ENCODE peak calls at places on chromosomes 12 and 14, in nine cellular contexts. M is ovary, N is gastrocnemius medialis, Y is GM12878, L is tibial nerve, X is endothelial cell of umbilical vein, D is K562, H is HCT116, J is stomach. I is an unnamed sample.

GRCh38 chr12:76020731-76021672 is 10.6 kb downstream of the PHLDA1 start:
- DNase-seq in L (no peak), M (no peak), D (no peak), J (no peak), X (peak), Y (peak), H (peak), N (no peak), I (no peak)

GRCh38 chr14:61866932-61867920 is 105.0 kb downstream of the SNAPC1 start:
- DNase-seq in H (no peak), Y (peak), D (no peak), N (no peak), M (no peak), J (no peak), L (no peak), X (no peak), I (no peak)

GRCh38 chr12:91577586-91578539 is 395.2 kb upstream of the DCN start:
- DNase-seq in X (peak), L (no peak), M (no peak), J (no peak), D (peak), N (no peak), Y (no peak), H (peak), I (no peak)

GRCh38 chr12:68137278-68137930 is 22.1 kb downstream of the IFNG start:
- DNase-seq in L (no peak), N (no peak), M (no peak), Y (no peak), H (no peak), D (no peak), X (no peak), J (no peak), I (no peak)

GRCh38 chr14:74763803-74764531 is 851 bp downstream of the YLPM1 start:
- DNase-seq in J (no peak), Y (no peak), L (peak), X (peak), D (peak), N (no peak), M (peak), H (no peak), I (peak)

GRCh38 chr12:46153267-46153872 is 115.5 kb downstream of the SLC38A1 start:
- DNase-seq in H (peak), M (no peak), N (no peak), J (no peak), D (peak), Y (no peak), L (no peak), X (peak), I (no peak)

GRCh38 chr12:754871-755562 is 2.6 kb downstream of the WNK1 start:
- DNase-seq in X (peak), L (no peak), H (no peak), D (peak), Y (no peak), J (no peak), M (no peak), N (no peak), I (no peak)

GRCh38 chr12:3218150-3218845 is 141.1 kb downstream of the TSPAN9 start:
- DNase-seq in D (no peak), Y (no peak), J (peak), H (no peak), L (peak), M (peak), N (peak), X (peak), I (peak)

GRCh38 chr12:6699259-6699988 is 1.2 kb downstream of the PIANP start:
- DNase-seq in M (no peak), X (no peak), H (no peak), N (no peak), Y (no peak), L (no peak), J (no peak), D (no peak), I (no peak)

GRCh38 chr12:6899837-6900519 is 4.6 kb upstream of the LRRC23 start:
- DNase-seq in Y (no peak), H (no peak), J (peak), N (no peak), L (peak), D (no peak), X (peak), M (no peak), I (peak)

GRCh38 chr12:24853094-24853493 is 95.8 kb downstream of the BCAT1 start:
- DNase-seq in X (no peak), M (no peak), L (no peak), D (no peak), Y (no peak), H (no peak), J (no peak), N (no peak), I (no peak)

GRCh38 chr12:49705479-49706267 is 1.5 kb downstream of the FMNL3 start:
- DNase-seq in X (peak), N (no peak), Y (no peak), J (no peak), M (peak), H (no peak), D (peak), L (no peak), I (peak)

GRCh38 chr12:24378548-24379011 is 429.1 kb upstream of the SOX5 start:
- DNase-seq in D (no peak), N (no peak), X (no peak), L (no peak), J (no peak), Y (no peak), H (no peak), M (no peak), I (no peak)

GRCh38 chr14:72023128-72024042 is 91.2 kb downstream of the RGS6 start:
- DNase-seq in L (no peak), H (peak), M (no peak), D (no peak), N (no peak), J (no peak), Y (peak), X (no peak), I (no peak)

GRCh38 chr12:30395190-30395589 is 300.5 kb downstream of the IPO8 start:
- DNase-seq in M (no peak), L (no peak), Y (no peak), N (no peak), D (peak), H (no peak), X (no peak), J (no peak), I (no peak)

GRCh38 chr12:48351022-48351708 is 446 bp upstream of the ZNF641 start:
- DNase-seq in J (peak), L (peak), X (peak), M (peak), N (peak), H (peak), D (no peak), Y (no peak), I (peak)

GRCh38 chr12:108839890-108840230 is 17.5 kb downstream of the SSH1 start:
- DNase-seq in D (no peak), H (no peak), L (no peak), M (no peak), N (no peak), Y (no peak), J (no peak), X (no peak), I (no peak)

GRCh38 chr12:44143170-44143569 is 307.3 kb downstream of the TMEM117 start:
- DNase-seq in H (no peak), Y (no peak), M (no peak), J (no peak), D (no peak), N (no peak), L (no peak), X (no peak), I (no peak)

GRCh38 chr12:58918475-58918874 is 1.8 kb downstream of the LRIG3 start:
- DNase-seq in D (no peak), M (no peak), N (no peak), Y (no peak), J (no peak), L (no peak), X (peak), H (no peak), I (no peak)

GRCh38 chr12:122840580-122841513 is 5.6 kb downstream of the HIP1R start:
- DNase-seq in L (no peak), J (no peak), D (no peak), M (no peak), N (no peak), Y (no peak), H (no peak), X (no peak), I (no peak)

GRCh38 chr14:92686411-92686762 is 62.0 kb downstream of the LGMN start:
- DNase-seq in M (no peak), X (no peak), L (no peak), N (no peak), H (no peak), D (no peak), Y (no peak), J (no peak), I (no peak)

DNA sequence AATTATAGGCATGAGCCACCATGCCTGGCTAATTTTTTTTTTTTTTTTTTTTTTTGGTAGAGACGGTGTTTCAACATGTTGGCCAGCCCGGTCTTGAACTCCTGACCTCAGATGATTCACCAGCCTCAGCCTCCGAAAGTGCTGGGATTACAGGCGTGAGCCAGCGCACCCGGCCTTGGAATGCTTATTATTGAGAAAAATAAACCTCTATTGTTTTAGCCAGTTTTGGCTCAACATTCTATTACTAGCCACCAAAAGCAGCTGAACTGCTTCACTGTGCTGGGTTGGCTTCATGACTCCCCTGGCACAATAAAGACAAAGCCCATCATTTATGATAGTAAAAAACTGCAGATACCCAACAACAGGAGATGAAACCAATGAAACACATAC is 93.5 kb upstream of the CEP83 start:
- DNase-seq in L (no peak), X (peak), M (peak), D (no peak), Y (no peak), H (peak), J (no peak), N (no peak), I (no peak)
- H3K27ac ChIP-seq in L (no peak), X (no peak), M (no peak), D (no peak), Y (no peak), H (peak), J (no peak), N (no peak), I (no peak)

GRCh38 chr14:55721353-55721752 is 141.3 kb downstream of the KTN1 start:
- DNase-seq in L (no peak), M (no peak), X (peak), H (peak), J (no peak), D (no peak), Y (no peak), N (no peak), I (no peak)
- TF ChIP-seq CTCF in L (no peak), M (no peak), X (peak), H (no peak), J (no peak), D (no peak), Y (no peak), N (no peak), I (no peak)

DNA sequence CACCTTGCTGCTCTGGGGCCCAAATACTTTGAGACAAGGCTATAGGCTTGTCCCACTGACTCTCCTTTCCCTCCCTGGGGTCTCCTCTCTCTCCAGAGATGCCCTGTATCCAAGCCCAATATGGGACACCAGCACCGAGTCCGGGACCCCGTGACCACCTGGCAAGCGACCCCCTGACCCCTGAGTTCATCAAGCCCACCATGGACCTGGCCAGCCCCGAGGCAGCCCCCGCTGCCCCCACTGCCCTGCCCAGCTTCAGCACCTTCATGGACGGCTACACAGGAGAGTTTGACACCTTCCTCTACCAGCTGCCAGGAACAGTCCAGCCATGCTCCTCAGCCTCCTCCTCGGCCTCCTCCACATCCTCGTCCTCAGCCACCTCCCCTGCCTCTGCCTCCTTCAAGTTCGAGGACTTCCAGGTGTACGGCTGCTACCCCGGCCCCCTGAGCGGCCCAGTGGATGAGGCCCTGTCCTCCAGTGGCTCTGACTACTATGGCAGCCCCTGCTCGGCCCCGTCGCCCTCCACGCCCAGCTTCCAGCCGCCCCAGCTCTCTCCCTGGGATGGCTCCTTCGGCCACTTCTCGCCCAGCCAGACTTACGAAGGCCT is 3.1 kb downstream of the NR4A1 start:
- DNase-seq in M (peak), Y (no peak), H (no peak), N (no peak), X (no peak), D (no peak), J (peak), L (no peak), I (peak)
- TF ChIP-seq POLR2A in M (no peak), Y (no peak), H (no peak), N (no peak), X (no peak), D (no peak), J (no peak), L (no peak), I (no peak)

DNA sequence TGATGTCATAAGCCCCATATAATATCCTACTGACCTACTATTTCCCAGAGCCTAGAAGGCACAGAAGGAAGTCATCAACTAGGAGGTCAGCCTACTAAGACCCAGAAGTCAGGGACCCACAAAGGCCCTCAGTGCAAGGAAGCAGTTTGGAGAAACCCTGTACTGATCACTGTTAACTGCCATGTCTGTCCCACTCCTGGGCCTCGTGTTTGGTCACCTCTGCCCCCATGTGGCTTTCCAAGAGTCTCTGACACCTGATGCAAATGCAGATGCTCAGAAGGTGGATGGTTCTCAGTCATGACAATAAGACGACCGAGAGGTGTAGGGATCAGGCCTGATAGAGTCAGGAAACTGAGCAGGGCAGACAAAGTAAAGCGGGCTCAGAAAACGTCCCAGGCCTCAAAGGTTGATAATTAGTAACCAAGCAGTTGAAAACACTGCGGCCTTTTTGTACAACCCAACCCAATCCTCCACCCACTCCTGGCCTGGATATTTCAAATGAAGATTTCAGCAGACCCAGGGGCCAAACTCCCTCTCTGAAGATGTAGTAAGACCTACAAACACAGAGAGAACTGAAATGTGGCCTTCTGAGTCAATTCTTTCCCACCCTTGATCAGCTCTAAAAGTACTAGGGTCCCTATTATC is 23.4 kb downstream of the PRKAB1 start:
- DNase-seq in D (no peak), M (no peak), X (no peak), L (no peak), N (no peak), H (no peak), J (no peak), Y (no peak), I (no peak)
- H3K27ac ChIP-seq in D (no peak), M (no peak), X (no peak), L (no peak), N (no peak), H (no peak), J (peak), Y (no peak), I (no peak)

DNA sequence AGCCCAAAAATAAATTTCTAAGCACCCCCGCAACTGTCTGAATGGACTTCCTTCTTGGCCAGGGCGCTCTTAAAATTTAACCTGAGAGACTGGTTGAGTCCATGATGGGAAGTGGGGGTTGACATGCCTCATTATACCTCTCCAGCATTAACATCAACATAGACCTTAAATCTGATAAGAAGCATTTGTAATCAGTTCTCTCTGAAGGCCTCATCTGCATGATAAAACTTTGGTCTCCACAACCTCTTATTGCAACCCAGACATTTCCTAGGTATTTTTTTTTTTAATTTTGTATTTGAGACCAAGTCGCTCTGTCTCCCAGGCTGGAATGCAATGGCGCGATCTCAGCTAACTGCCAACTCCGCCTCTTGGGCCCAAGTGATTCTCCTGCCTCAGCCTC is 10.4 kb upstream of the SLC8B1 start:
- DNase-seq in X (no peak), M (no peak), J (no peak), D (no peak), L (no peak), N (no peak), Y (no peak), H (no peak), I (no peak)
- TF ChIP-seq CTCF in X (no peak), M (no peak), J (no peak), D (no peak), L (no peak), N (no peak), Y (no peak), H (no peak), I (no peak)

DNA sequence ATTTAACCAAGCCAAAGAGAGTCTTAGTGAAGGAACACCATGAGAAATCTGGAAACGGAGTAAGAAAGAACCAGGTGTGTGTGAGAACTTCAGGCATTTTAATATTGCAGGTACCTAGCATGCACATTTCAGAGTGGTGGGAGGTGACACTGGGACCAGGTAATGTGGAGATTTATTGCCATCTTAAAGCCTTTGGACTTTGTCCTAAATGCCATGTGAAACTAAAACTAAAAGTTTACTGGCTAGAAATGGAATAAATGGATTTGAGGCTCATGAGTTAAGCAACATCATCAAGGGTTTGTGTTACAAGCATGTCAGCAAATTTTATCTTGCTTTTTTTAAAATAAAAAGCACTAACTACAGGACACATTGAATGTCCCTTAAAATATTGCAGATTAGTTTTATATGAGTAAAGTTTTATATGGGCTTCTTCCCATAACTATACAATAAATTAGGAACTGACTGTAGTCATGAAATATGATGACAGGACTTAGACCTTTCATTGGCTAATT is 721.0 kb upstream of the NOVA1 start:
- DNase-seq in H (no peak), L (no peak), D (no peak), Y (no peak), X (no peak), J (no peak), M (no peak), N (no peak), I (no peak)
- TF ChIP-seq POLR2A in H (no peak), L (no peak), D (no peak), Y (no peak), X (no peak), J (no peak), M (no peak), N (no peak), I (no peak)

I was measured in uterus.